ENCODE peak calls at places on chromosome 13, in four cellular contexts. One of them, this sample, is unnamed.

GRCh38 chr13:33611016-33611805 is 206.7 kb upstream of the RFC3 start:
- DNase-seq in dorsolateral prefrontal cortex: peak
- DNase-seq in A549: no peak
- DNase-seq in IMR-90: peak
- DNase-seq in this sample: no peak

GRCh38 chr13:32883501-32883900 is 132.7 kb upstream of the KL start:
- DNase-seq in IMR-90: peak
- DNase-seq in dorsolateral prefrontal cortex: no peak
- DNase-seq in A549: no peak
- DNase-seq in this sample: no peak

GRCh38 chr13:44904982-44905381 is 84.3 kb downstream of the NUFIP1 start:
- DNase-seq in A549: peak
- DNase-seq in dorsolateral prefrontal cortex: no peak
- DNase-seq in IMR-90: peak
- DNase-seq in this sample: no peak

GRCh38 chr13:95956589-95957148 is 96.5 kb downstream of the UGGT2 start:
- DNase-seq in dorsolateral prefrontal cortex: no peak
- DNase-seq in IMR-90: no peak
- DNase-seq in A549: no peak
- DNase-seq in this sample: no peak

GRCh38 chr13:27953671-27954405 is 15.3 kb downstream of the CDX2 start:
- DNase-seq in A549: peak
- DNase-seq in IMR-90: peak
- DNase-seq in dorsolateral prefrontal cortex: peak
- DNase-seq in this sample: peak

GRCh38 chr13:104875008-104875762 is 1660.3 kb downstream of the EFNB2 start:
- DNase-seq in IMR-90: no peak
- DNase-seq in A549: no peak
- DNase-seq in dorsolateral prefrontal cortex: no peak
- DNase-seq in this sample: no peak

GRCh38 chr13:48009298-48009697 is 8.2 kb upstream of the SUCLA2 start:
- DNase-seq in dorsolateral prefrontal cortex: no peak
- DNase-seq in A549: peak
- DNase-seq in IMR-90: peak
- DNase-seq in this sample: no peak

GRCh38 chr13:34430294-34430693 is 511.8 kb upstream of the NBEA start:
- DNase-seq in dorsolateral prefrontal cortex: no peak
- DNase-seq in IMR-90: peak
- DNase-seq in A549: no peak
- DNase-seq in this sample: no peak

GRCh38 chr13:20407759-20408158 is 117.9 kb downstream of the CRYL1 start:
- DNase-seq in IMR-90: no peak
- DNase-seq in dorsolateral prefrontal cortex: no peak
- DNase-seq in A549: no peak
- DNase-seq in this sample: no peak

GRCh38 chr13:74040200-74040599 is 94.0 kb downstream of the KLF12 start:
- DNase-seq in IMR-90: peak
- DNase-seq in dorsolateral prefrontal cortex: no peak
- DNase-seq in A549: peak
- DNase-seq in this sample: peak

GRCh38 chr13:46492946-46493345 is 60.0 kb upstream of the LRCH1 start:
- DNase-seq in dorsolateral prefrontal cortex: no peak
- DNase-seq in A549: peak
- DNase-seq in IMR-90: peak
- DNase-seq in this sample: no peak

GRCh38 chr13:75839418-75839817 is 203.3 kb downstream of the LMO7 start:
- DNase-seq in dorsolateral prefrontal cortex: no peak
- DNase-seq in IMR-90: no peak
- DNase-seq in A549: no peak
- DNase-seq in this sample: no peak

GRCh38 chr13:76764429-76764828 is 121.8 kb downstream of the KCTD12 start:
- DNase-seq in dorsolateral prefrontal cortex: peak
- DNase-seq in IMR-90: peak
- DNase-seq in A549: no peak
- DNase-seq in this sample: no peak

GRCh38 chr13:35988648-35989081 is 142.5 kb downstream of the DCLK1 start:
- DNase-seq in A549: no peak
- DNase-seq in dorsolateral prefrontal cortex: no peak
- DNase-seq in IMR-90: no peak
- DNase-seq in this sample: no peak

GRCh38 chr13:30216111-30216510 is 91.2 kb downstream of the KATNAL1 start:
- DNase-seq in dorsolateral prefrontal cortex: no peak
- DNase-seq in A549: no peak
- DNase-seq in IMR-90: no peak
- DNase-seq in this sample: no peak

GRCh38 chr13:75194717-75195116 is 287.3 kb downstream of the TBC1D4 start:
- DNase-seq in IMR-90: no peak
- DNase-seq in A549: no peak
- DNase-seq in dorsolateral prefrontal cortex: no peak
- DNase-seq in this sample: no peak

GRCh38 chr13:52842440-52842839 is 6.0 kb downstream of the PCDH8 start:
- DNase-seq in A549: no peak
- DNase-seq in dorsolateral prefrontal cortex: no peak
- DNase-seq in IMR-90: no peak
- DNase-seq in this sample: no peak

GRCh38 chr13:45068036-45069001 is 52.0 kb upstream of the GTF2F2 start:
- DNase-seq in IMR-90: no peak
- DNase-seq in dorsolateral prefrontal cortex: no peak
- DNase-seq in A549: no peak
- DNase-seq in this sample: no peak

GRCh38 chr13:110644892-110645521 is 29.7 kb downstream of the NAXD start:
- DNase-seq in A549: peak
- DNase-seq in IMR-90: peak
- DNase-seq in dorsolateral prefrontal cortex: peak
- DNase-seq in this sample: peak

GRCh38 chr13:98521876-98522275 is 55.0 kb downstream of the STK24 start:
- DNase-seq in IMR-90: no peak
- DNase-seq in A549: no peak
- DNase-seq in dorsolateral prefrontal cortex: no peak
- DNase-seq in this sample: no peak

GRCh38 chr13:60583196-60583908 is 186.3 kb downstream of the TDRD3 start:
- DNase-seq in A549: no peak
- DNase-seq in dorsolateral prefrontal cortex: no peak
- DNase-seq in IMR-90: peak
- DNase-seq in this sample: peak

GRCh38 chr13:60584976-60585375 is 188.0 kb downstream of the TDRD3 start:
- DNase-seq in A549: no peak
- DNase-seq in dorsolateral prefrontal cortex: peak
- DNase-seq in IMR-90: no peak
- DNase-seq in this sample: peak

DNA sequence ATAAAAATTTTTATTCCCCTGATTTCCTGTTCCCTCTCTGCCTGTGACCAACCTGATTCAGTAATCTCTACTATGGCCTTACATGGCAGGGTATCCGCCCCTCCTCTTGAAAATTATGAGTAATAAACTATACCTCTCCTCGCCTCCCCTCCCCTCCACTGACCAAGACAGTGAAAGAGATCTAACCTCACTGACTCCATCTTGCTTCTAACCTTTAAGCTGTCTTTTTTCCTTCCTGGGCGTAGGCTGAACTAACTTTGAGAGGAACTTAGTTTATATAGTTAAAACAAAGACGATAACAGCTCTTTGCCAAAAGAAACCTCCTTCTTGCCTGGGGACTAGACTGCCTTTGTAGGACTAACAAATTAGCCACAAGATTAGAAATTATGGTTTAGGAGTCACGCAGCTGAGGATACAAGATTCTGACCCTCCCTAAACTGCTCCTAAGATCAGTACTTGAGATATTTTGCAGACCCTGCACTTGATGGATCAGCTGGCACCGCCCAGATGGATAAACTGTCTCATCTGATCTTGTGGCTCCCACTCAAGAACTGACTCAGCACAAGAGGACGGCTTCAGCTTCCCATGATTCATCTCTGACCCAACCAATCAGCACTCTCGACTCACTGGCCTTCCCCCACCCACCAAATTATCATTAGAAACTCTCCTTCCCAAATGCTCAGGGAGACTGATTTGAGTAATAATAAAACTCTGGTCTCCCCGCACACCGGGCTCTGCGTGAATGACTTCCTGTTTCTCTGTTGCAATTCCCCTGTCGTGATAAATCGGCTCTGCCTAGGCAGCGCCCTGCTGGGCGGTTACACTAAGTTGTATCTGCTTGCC is 187.1 kb downstream of the TDRD3 start:
- DNase-seq in IMR-90: peak
- DNase-seq in A549: peak
- DNase-seq in dorsolateral prefrontal cortex: no peak
- DNase-seq in this sample: peak
- TF ChIP-seq CTCF in IMR-90: no peak
- TF ChIP-seq CTCF in A549: no peak
- TF ChIP-seq CTCF in dorsolateral prefrontal cortex: no peak
- TF ChIP-seq CTCF in this sample: no peak

GRCh38 chr13:114082849-114083645 is 49.4 kb downstream of the RASA3 start:
- DNase-seq in A549: no peak
- DNase-seq in dorsolateral prefrontal cortex: no peak
- DNase-seq in IMR-90: no peak
- DNase-seq in this sample: no peak
- TF ChIP-seq CTCF in A549: no peak
- TF ChIP-seq CTCF in dorsolateral prefrontal cortex: no peak
- TF ChIP-seq CTCF in IMR-90: no peak
- TF ChIP-seq CTCF in this sample: no peak

GRCh38 chr13:57624565-57625435 is 6.7 kb upstream of the PCDH17 start:
- DNase-seq in A549: peak
- DNase-seq in dorsolateral prefrontal cortex: no peak
- DNase-seq in IMR-90: peak
- DNase-seq in this sample: peak
- TF ChIP-seq CTCF in A549: peak
- TF ChIP-seq CTCF in dorsolateral prefrontal cortex: peak
- TF ChIP-seq CTCF in IMR-90: peak
- TF ChIP-seq CTCF in this sample: peak

DNA sequence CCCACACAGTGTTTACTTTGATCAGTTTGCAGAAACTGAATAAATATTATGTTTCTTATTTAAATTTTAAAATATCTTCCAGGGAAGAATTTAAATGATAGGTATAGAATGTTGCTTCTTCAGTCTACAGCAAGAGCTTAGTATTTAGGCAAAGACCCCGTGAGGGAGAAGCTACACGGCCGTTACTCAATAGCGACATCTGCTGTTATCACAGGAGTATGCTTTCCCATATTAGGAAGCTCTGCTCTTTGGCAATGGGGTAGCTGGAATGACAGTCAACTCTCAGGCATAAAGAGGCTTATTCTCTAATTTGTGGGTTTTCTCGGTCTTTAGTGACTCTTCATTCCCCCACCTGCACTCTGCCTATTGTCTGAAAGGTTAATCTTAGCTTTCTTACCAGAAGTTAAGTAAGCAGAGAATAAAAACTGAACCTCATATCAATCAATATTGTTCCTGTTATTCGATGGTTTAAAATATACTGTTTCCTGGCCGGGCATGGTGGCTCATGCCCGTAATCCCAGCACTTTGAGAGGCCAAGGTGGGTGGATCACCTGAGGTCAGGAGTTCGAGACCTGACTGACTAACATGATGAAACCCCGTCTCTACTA is 13.2 kb upstream of the LHFPL6 start:
- DNase-seq in dorsolateral prefrontal cortex: peak
- DNase-seq in IMR-90: peak
- DNase-seq in A549: peak
- DNase-seq in this sample: peak
- TF ChIP-seq CTCF in dorsolateral prefrontal cortex: peak
- TF ChIP-seq CTCF in IMR-90: peak
- TF ChIP-seq CTCF in A549: peak
- TF ChIP-seq CTCF in this sample: peak

This sample was measured in H9.